ENCODE peak calls at places on chromosomes 13 and 19, in eight cellular contexts. W is left ventricle myocardium inferior, R is tibial artery, N is breast epithelium, L is WERI-Rb-1, P is HCT116, T is PC-9, B is brain microvascular endothelial cell. U is an unnamed sample.
A peak's percentile ranks its signal among the peaks of the same experiment; 100 is the strongest.

GRCh38 chr13:73793361-73793760 is 340.8 kb downstream of the KLF12 start:
- DNase-seq in W (no peak), L (no peak), N (no peak), B (no peak), T (no peak), R (no peak), P (no peak), U (no peak)

GRCh38 chr13:101390461-101390860 is 25.8 kb downstream of the NALCN start:
- DNase-seq in B (no peak), T (no peak), L (no peak), P (no peak), R (no peak), W (no peak), N (no peak), U (no peak)

GRCh38 chr19:44714597-44715169 is 15.7 kb downstream of the CEACAM16 start:
- DNase-seq in T (no peak), W (no peak), P (no peak), N (no peak), R (no peak), L (no peak), B (no peak), U (no peak)

GRCh38 chr13:85586856-85587255 is 212.4 kb downstream of the SLITRK6 start:
- DNase-seq in N (no peak), P (no peak), L (no peak), W (no peak), R (no peak), T (no peak), B (no peak), U (no peak)

GRCh38 chr13:96684472-96684871 is 309.8 kb downstream of the OXGR1 start:
- DNase-seq in L (no peak), T (no peak), P (no peak), R (no peak), B (no peak), W (no peak), N (no peak), U (no peak)

GRCh38 chr19:15684828-15685227 is 11.9 kb downstream of the CYP4F12 start:
- DNase-seq in L (no peak), T (no peak), W (no peak), N (no peak), P (no peak), R (no peak), B (no peak), U (no peak)

GRCh38 chr13:99415851-99416331 is 85.4 kb upstream of the TM9SF2 start:
- DNase-seq in W (no peak), L (no peak), R (peak; percentile 65), N (no peak), B (no peak), P (no peak), T (no peak), U (no peak)

GRCh38 chr19:49701271-49701786 is 10.4 kb downstream of the CPT1C start:
- DNase-seq in L (no peak), T (no peak), B (no peak), N (no peak), P (no peak), R (no peak), W (no peak), U (no peak)

GRCh38 chr19:18401580-18402112 is 4.2 kb upstream of the LRRC25 start:
- DNase-seq in T (peak; percentile 77), R (peak; percentile 79), L (no peak), W (peak; percentile 63), P (no peak), B (peak; percentile 62), N (no peak), U (no peak)

GRCh38 chr19:17090501-17091074 is 15.0 kb downstream of the MYO9B start:
- DNase-seq in R (no peak), T (no peak), L (no peak), P (no peak), B (peak; percentile 66), W (no peak), N (no peak), U (no peak)
- H3K27ac ChIP-seq in R (peak overlapping the region; percentile 98), T (no peak overlapping the region), L (no peak overlapping the region), P (no peak overlapping the region), B (peak overlapping the region; percentile 75), W (no peak overlapping the region), N (no peak overlapping the region), U (peak overlapping the region; percentile 22)

DNA sequence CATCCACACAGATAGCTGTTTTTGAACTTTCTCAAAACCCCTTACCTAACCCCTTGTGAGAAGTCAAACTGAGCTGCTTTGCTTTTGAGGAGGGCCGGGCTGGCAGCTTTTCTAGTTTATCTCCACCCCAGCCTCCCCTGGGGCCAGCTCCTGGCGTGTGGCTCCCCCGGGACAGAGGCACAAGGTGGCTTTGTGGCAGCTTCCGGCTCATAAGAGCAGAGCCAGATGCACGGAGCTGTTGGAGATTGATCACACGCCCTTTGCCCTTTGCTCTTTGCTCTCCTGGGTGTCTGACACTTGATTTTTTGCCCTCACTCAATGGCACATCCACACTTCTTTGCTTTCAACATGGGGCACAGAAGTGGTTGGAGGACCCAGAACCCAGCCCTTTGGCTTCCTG is 25.0 kb upstream of the RNF113B start:
- DNase-seq in N (no peak), T (no peak), W (no peak), B (no peak), P (no peak), R (no peak), L (no peak), U (no peak)
- H3K27ac ChIP-seq in N (no peak overlapping the region), T (no peak overlapping the region), W (no peak overlapping the region), B (no peak overlapping the region), P (no peak overlapping the region), R (no peak overlapping the region), L (no peak overlapping the region), U (no peak overlapping the region)

DNA sequence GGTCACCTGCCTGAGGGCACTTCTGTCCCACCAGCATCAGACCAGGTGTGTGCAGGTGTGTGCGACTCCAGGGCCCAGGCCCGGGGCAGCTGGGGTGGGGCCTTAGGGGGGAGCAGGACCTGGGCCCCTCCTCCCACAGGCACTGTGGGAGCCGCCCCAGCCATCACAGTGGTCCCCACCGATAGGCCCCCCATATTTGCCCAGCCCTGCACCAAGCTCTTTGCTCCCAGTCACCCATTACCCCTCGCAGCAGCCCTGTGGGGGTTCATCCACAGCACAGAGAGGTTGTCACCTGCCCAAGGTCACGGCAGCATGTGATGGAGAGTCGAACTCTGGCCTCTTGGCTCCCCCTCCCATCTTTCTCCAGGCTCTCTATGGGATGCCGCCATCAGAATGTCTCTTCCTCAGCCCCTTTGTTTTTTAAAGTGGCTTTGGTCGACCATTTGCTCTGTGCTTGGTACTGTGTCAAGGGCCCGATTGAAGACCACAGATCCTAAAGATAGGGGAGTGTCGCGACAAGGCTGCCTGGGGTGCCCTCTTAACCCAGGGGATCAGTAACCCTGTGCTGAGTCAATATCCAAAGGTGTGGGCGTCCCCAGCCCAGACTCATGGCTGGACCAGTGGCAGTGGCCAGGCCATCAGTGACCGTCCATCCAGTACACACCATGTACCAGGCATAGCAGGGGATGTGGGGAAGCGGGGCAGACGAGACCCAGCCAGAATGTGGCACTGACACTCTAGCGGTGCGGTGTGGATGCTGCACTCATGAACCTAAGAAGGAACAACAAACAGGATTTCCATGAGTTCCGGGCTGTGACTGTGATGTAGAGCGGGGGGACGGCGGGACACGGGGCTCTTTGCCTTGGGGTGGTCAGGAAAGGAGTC is 28.3 kb upstream of the NCCRP1 start:
- DNase-seq in L (no peak), R (no peak), B (no peak), T (no peak), P (no peak), N (no peak), W (no peak), U (no peak)
- H3K27ac ChIP-seq in L (no peak overlapping the region), R (no peak overlapping the region), B (no peak overlapping the region), T (no peak overlapping the region), P (no peak overlapping the region), N (peak overlapping the region; percentile 84), W (no peak overlapping the region), U (no peak overlapping the region)

GRCh38 chr19:56137405-56137804 is 3.7 kb upstream of the ZNF444 start:
- DNase-seq in W (no peak), L (no peak), P (no peak), R (no peak), T (no peak), N (peak; percentile 71), B (no peak), U (no peak)
- H3K27ac ChIP-seq in W (no peak overlapping the region), L (no peak overlapping the region), P (no peak overlapping the region), R (no peak overlapping the region), T (peak overlapping the region; percentile 2), N (peak overlapping the region; percentile 70), B (no peak overlapping the region), U (peak overlapping the region; percentile 73)

DNA sequence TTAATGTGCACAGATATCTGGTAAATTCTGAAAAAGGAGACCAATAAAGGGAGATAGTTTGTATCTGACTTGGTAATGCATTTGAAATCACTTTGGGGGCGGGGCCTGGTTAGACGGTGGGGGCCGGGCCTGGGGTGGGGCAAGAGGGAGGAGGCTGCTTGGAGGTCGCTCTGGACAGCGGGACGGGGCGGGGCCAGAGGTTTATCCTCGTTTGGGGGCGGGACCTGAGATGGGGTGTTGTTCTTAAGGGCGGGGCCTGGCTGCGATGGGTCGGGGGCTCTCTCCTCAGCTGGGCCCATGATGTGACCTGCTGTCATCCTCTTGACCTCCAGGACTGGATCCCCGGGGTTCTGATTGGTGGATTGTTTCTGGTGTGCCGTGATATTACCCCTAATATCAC is 4.9 kb upstream of the ZNF808 start:
- DNase-seq in P (no peak), R (no peak), W (no peak), T (no peak), B (no peak), L (no peak), N (no peak), U (no peak)
- H3K27ac ChIP-seq in P (no peak overlapping the region), R (no peak overlapping the region), W (no peak overlapping the region), T (no peak overlapping the region), B (no peak overlapping the region), L (no peak overlapping the region), N (no peak overlapping the region), U (no peak overlapping the region)

DNA sequence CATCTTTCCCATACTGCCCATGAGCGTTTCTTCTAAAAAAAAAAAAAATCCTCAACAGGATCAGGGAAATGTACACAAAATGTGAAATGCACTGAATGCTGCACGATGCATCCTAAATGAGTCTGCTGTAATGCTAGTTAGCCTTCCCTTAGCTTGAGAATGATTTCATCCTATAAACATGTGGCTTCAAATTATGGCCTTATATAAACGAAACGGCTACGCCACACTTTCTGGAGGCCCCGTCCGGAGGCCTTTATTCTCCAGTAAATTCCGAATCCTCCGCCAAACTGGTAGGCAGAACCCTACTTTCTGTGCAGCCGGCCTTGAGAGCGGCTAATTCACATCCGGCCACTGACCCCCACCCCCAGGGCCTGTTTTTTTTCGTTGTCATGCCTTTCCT is 13.7 kb downstream of the MYO9B start:
- DNase-seq in R (no peak), P (no peak), N (no peak), B (peak; percentile 55), W (no peak), T (peak; percentile 31), L (no peak), U (no peak)
- H3K27ac ChIP-seq in R (peak overlapping the region; percentile 98), P (no peak overlapping the region), N (no peak overlapping the region), B (peak overlapping the region; percentile 75), W (peak overlapping the region; percentile 8), T (no peak overlapping the region), L (no peak overlapping the region), U (peak overlapping the region; percentile 79)

GRCh38 chr19:1136918-1137317 is 33.1 kb downstream of the GPX4 start:
- DNase-seq in R (no peak), P (no peak), N (no peak), B (no peak), W (no peak), L (no peak), T (no peak), U (no peak)
- H3K27ac ChIP-seq in R (no peak overlapping the region), P (no peak overlapping the region), N (peak overlapping the region; percentile 79), B (no peak overlapping the region), W (no peak overlapping the region), L (peak overlapping the region; percentile 75), T (no peak overlapping the region), U (no peak overlapping the region)